ENCODE peak calls at places on chromosomes 16 and 17, in four cellular contexts. U is amniotic stem cell, F is B cell, Q is RWPE1. W is an unnamed sample.

GRCh38 chr17:44558349-44559287 is 1.3 kb downstream of the FZD2 start:
- DNase-seq in U (no peak), F (no peak), Q (no peak), W (no peak)

GRCh38 chr17:31631759-31632158 is 227.3 kb downstream of the COPRS start:
- DNase-seq in U (no peak), F (no peak), Q (no peak), W (no peak)

GRCh38 chr17:31533546-31534155 is 142.2 kb downstream of the RAB11FIP4 start:
- DNase-seq in U (peak; percentile 53), F (peak; percentile 61), Q (peak; percentile 87), W (peak; percentile 39)

GRCh38 chr17:45234641-45235040 is 13.0 kb downstream of the FMNL1 start:
- DNase-seq in U (no peak), F (peak; percentile 83), Q (no peak), W (peak; percentile 74)

GRCh38 chr17:80983545-80983944 is 8.1 kb upstream of the CHMP6 start:
- DNase-seq in U (no peak), F (no peak), Q (no peak), W (no peak)

GRCh38 chr17:43701318-43701743 is 39.6 kb upstream of the MEOX1 start:
- DNase-seq in U (peak; percentile 55), F (no peak), Q (no peak), W (peak; percentile 56)

GRCh38 chr17:60577147-60577925 is 22.7 kb upstream of the PPM1D start:
- DNase-seq in U (peak; percentile 9), F (no peak), Q (no peak), W (peak; percentile 28)

GRCh38 chr17:82272495-82273326 is 789 bp downstream of the CSNK1D start:
- DNase-seq in U (no peak), F (peak; percentile 84), Q (no peak), W (peak; percentile 67)

GRCh38 chr17:1627987-1628855 is at the start of gene SLC43A2:
- DNase-seq in U (peak; percentile 45), F (peak; percentile 96), Q (peak; percentile 92), W (peak; percentile 97)

GRCh38 chr16:53775106-53775820 is 71.3 kb downstream of the FTO start:
- DNase-seq in U (no peak), F (no peak), Q (no peak), W (no peak)

GRCh38 chr16:49744244-49744976 is 111.5 kb downstream of the ZNF423 start:
- DNase-seq in U (no peak), F (no peak), Q (no peak), W (no peak)

GRCh38 chr17:75061055-75061438 is 14.0 kb downstream of the KCTD2 start:
- DNase-seq in U (no peak), F (no peak), Q (no peak), W (no peak)

GRCh38 chr17:47739150-47739549 is 6.1 kb downstream of the TBX21 start:
- DNase-seq in U (no peak), F (no peak), Q (no peak), W (no peak)

GRCh38 chr16:52731219-52731875 is 184.4 kb upstream of the TOX3 start:
- DNase-seq in U (no peak), F (no peak), Q (no peak), W (no peak)

GRCh38 chr17:59668816-59669215 is 38.4 kb downstream of the PTRH2 start:
- DNase-seq in U (peak; percentile 60), F (no peak), Q (peak; percentile 44), W (no peak)

GRCh38 chr17:81482673-81483072 is 29.9 kb downstream of the ACTG1 start:
- DNase-seq in U (no peak), F (no peak), Q (no peak), W (no peak)

W was measured in GM13977.